ENCODE peak calls at places on chromosomes 5 and 9, in ten cellular contexts. B is amniotic epithelial cell; U is left lung; C is right lobe of liver; D is hypothalamus; Z is small intestine; A is AG09319; V is aorta; S is activated T-cell treated with anti-CD3 and anti-CD28 coated beads, Interleukin-2, amount 50 U/mL, for 24 hours; I is stimulated activated CD4-positive, alpha-beta T cell treated with anti-CD3 and anti-CD28 coated beads, Interleukin-1b, Interleukin-23, amount 100 ng/mL, for 4 hours. M is an unnamed sample.

GRCh38 chr9:106893088-106893487 is 30.1 kb downstream of the ZNF462 start:
- DNase-seq in B (peak; percentile 47), U (no peak), C (no peak), D (no peak), Z (no peak), A (no peak), V (no peak), S (no peak), I (no peak), M (peak; percentile 7)

GRCh38 chr5:172582940-172583339 is 58.1 kb upstream of the NEURL1B start:
- DNase-seq in B (no peak), U (peak; percentile 22), C (no peak), D (no peak), Z (no peak), A (no peak), V (peak; percentile 36), S (no peak), I (no peak), M (no peak)

GRCh38 chr9:131673531-131673930 is 66.3 kb downstream of the RAPGEF1 start:
- DNase-seq in B (no peak), U (no peak), C (no peak), D (no peak), Z (no peak), A (no peak), V (no peak), S (no peak), I (no peak), M (no peak)

GRCh38 chr5:69414885-69415583 is at the start of gene MARVELD2:
- DNase-seq in B (peak; percentile 10), U (peak; percentile 87), C (peak; percentile 96), D (peak; percentile 34), Z (peak; percentile 97), A (no peak), V (peak; percentile 84), S (peak; percentile 49), I (peak; percentile 50), M (peak; percentile 95)

GRCh38 chr5:162593881-162594280 is 526.3 kb downstream of the GABRG2 start:
- DNase-seq in B (no peak), U (no peak), C (no peak), D (no peak), Z (peak; percentile 18), A (no peak), V (no peak), S (no peak), I (no peak), M (peak; percentile 38)

GRCh38 chr5:96978812-96979449 is 43.1 kb downstream of the LNPEP start:
- DNase-seq in B (peak; percentile 70), U (no peak), C (no peak), D (no peak), Z (no peak), A (peak; percentile 77), V (no peak), S (no peak), I (no peak), M (no peak)

GRCh38 chr5:149337746-149338145 is 7.6 kb upstream of the GRPEL2 start:
- DNase-seq in B (no peak), U (no peak), C (no peak), D (no peak), Z (no peak), A (no peak), V (no peak), S (no peak), I (no peak), M (no peak)

GRCh38 chr5:177473461-177473991 is at the start of gene DBN1:
- DNase-seq in B (no peak), U (no peak), C (no peak), D (peak; percentile 38), Z (no peak), A (no peak), V (peak; percentile 87), S (no peak), I (no peak), M (no peak)

GRCh38 chr5:150700600-150701377 is at the start of gene RBM22:
- DNase-seq in B (peak; percentile 81), U (peak; percentile 94), C (peak; percentile 94), D (peak; percentile 89), Z (peak; percentile 90), A (peak; percentile 59), V (peak; percentile 97), S (peak; percentile 92), I (peak; percentile 89), M (peak; percentile 91)

GRCh38 chr5:139669681-139670368 is 21.7 kb downstream of the CXXC5 start:
- DNase-seq in B (peak; percentile 28), U (no peak), C (no peak), D (no peak), Z (no peak), A (no peak), V (no peak), S (peak; percentile 54), I (no peak), M (no peak)

GRCh38 chr5:74311961-74312360 is 328.6 kb downstream of the ENC1 start:
- DNase-seq in B (peak; percentile 26), U (no peak), C (no peak), D (no peak), Z (no peak), A (no peak), V (no peak), S (no peak), I (no peak), M (no peak)

GRCh38 chr9:93893899-93894690 is 61.1 kb downstream of the BARX1 start:
- DNase-seq in B (no peak), U (no peak), C (peak; percentile 61), D (no peak), Z (peak; percentile 94), A (no peak), V (peak; percentile 58), S (no peak), I (no peak), M (peak; percentile 10)

GRCh38 chr5:130002183-130002582 is 97.9 kb downstream of the CHSY3 start:
- DNase-seq in B (no peak), U (no peak), C (no peak), D (no peak), Z (no peak), A (no peak), V (no peak), S (no peak), I (no peak), M (no peak)

GRCh38 chr5:83577036-83577636 is 105.6 kb downstream of the VCAN start:
- DNase-seq in B (peak; percentile 80), U (no peak), C (peak; percentile 53), D (no peak), Z (peak; percentile 65), A (no peak), V (no peak), S (no peak), I (no peak), M (peak; percentile 80)

GRCh38 chr9:83062011-83062652 is 810 bp downstream of the RASEF start:
- DNase-seq in B (no peak), U (peak; percentile 46), C (peak; percentile 33), D (no peak), Z (peak; percentile 64), A (no peak), V (peak; percentile 74), S (no peak), I (no peak), M (peak; percentile 83)

GRCh38 chr5:39132792-39133191 is 58.6 kb upstream of the RICTOR start:
- DNase-seq in B (no peak), U (no peak), C (no peak), D (no peak), Z (no peak), A (no peak), V (no peak), S (no peak), I (no peak), M (no peak)

GRCh38 chr5:134097221-134097620 is 17.3 kb upstream of the TCF7 start:
- DNase-seq in B (no peak), U (no peak), C (no peak), D (no peak), Z (no peak), A (no peak), V (no peak), S (no peak), I (no peak), M (no peak)